ENCODE peak calls at places on chromosomes 5 and 9, in four cellular contexts. J is GM23248, S is mammary epithelial cell, Z is WERI-Rb-1. N is an unnamed sample. For H3K9me3, the result is how much of the 10 kb centered on the place peaks cover.

GRCh38 chr5:31987985-31988710 is 186.0 kb downstream of the GOLPH3 start:
- DNase-seq in Z (no peak), J (peak), S (peak), N (no peak)

GRCh38 chr5:133373121-133373870 is 239.0 kb downstream of the FSTL4 start:
- DNase-seq in Z (no peak), J (peak), S (peak), N (no peak)

GRCh38 chr5:174560861-174561260 is 163.5 kb upstream of the MSX2 start:
- DNase-seq in J (no peak), S (no peak), Z (no peak), N (no peak)

GRCh38 chr9:100474082-100474949 is 1.4 kb downstream of the TMEFF1 start:
- DNase-seq in J (no peak), S (peak), Z (peak), N (no peak)

GRCh38 chr5:14958196-14958595 is 86.6 kb upstream of the ANKH start:
- DNase-seq in S (peak), J (peak), Z (no peak), N (no peak)

GRCh38 chr9:5633243-5633642 is 4.3 kb downstream of the RIC1 start:
- DNase-seq in J (peak), Z (no peak), S (peak), N (no peak)

GRCh38 chr9:133114886-133115603 is 6.0 kb downstream of the RALGDS start:
- DNase-seq in S (no peak), J (no peak), Z (peak), N (no peak)

GRCh38 chr9:7481570-7481969 is 318.0 kb downstream of the DMAC1 start:
- DNase-seq in J (no peak), Z (no peak), S (no peak), N (no peak)

GRCh38 chr5:128273736-128274135 is 190.2 kb downstream of the SLC12A2 start:
- DNase-seq in Z (no peak), J (no peak), S (no peak), N (no peak)

GRCh38 chr5:65769539-65769938 is 47.5 kb downstream of the NLN start:
- DNase-seq in S (peak), J (peak), Z (no peak), N (no peak)

GRCh38 chr5:176609724-176610429 is at the start of gene GPRIN1:
- DNase-seq in J (peak), Z (peak), S (peak), N (peak)

GRCh38 chr5:912356-913091 is 19.8 kb downstream of the TRIP13 start:
- DNase-seq in S (peak), J (peak), Z (no peak), N (peak)

GRCh38 chr5:911601-912000 is 18.9 kb downstream of the TRIP13 start:
- DNase-seq in Z (no peak), J (no peak), S (peak), N (no peak)

GRCh38 chr5:909994-910768 is 17.5 kb downstream of the TRIP13 start:
- DNase-seq in Z (no peak), S (no peak), J (no peak), N (no peak)

GRCh38 chr5:909086-909485 is 16.4 kb downstream of the TRIP13 start:
- DNase-seq in S (peak), Z (peak), J (no peak), N (no peak)

GRCh38 chr5:910769-911160 is 18.1 kb downstream of the TRIP13 start:
- DNase-seq in S (no peak), Z (no peak), J (no peak), N (no peak)
- H3K9me3 ChIP-seq in S (under half), Z (under half), J (under half), N (under half)

GRCh38 chr5:3340471-3340870 is 255.2 kb upstream of the IRX1 start:
- DNase-seq in Z (no peak), S (no peak), J (no peak), N (no peak)

GRCh38 chr5:3339798-3340115 is 255.9 kb upstream of the IRX1 start:
- DNase-seq in S (no peak), Z (no peak), J (peak), N (no peak)

GRCh38 chr5:3342271-3343100 is 253.1 kb upstream of the IRX1 start:
- DNase-seq in S (no peak), Z (no peak), J (no peak), N (no peak)

GRCh38 chr5:3343211-3343610 is 252.4 kb upstream of the IRX1 start:
- DNase-seq in S (no peak), J (no peak), Z (no peak), N (no peak)

GRCh38 chr5:3341446-3342240 is 254.0 kb upstream of the IRX1 start:
- DNase-seq in Z (no peak), S (no peak), J (no peak), N (no peak)
- H3K9me3 ChIP-seq in Z (under half), S (under half), J (under half), N (under half)

DNA sequence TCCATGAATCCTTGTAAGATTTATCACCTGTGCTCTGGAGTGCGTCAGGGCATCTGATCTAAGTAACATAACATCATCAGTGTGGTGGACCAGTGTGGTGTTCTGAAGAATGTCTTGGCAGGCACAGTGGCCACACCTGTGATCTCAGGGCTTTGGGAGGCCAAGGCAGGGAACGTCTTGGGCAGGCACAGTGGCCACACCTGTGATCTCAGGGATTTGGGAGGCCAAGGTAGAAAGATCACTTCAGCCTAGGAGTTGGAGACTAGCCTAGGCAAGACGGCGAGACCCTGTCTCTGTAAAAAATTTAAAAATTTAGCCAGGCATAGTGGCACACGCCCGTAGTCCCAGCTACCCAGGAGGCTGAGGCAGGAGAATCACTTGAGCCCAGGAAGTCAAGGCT is 185.5 kb downstream of the CACNA1B start:
- DNase-seq in S (no peak), J (no peak), Z (no peak), N (no peak)
- H3K9me3 ChIP-seq in S (under half), J (under half), Z (under half), N (under half)

GRCh38 chr5:171310334-171310815 is 1.3 kb downstream of the TLX3 start:
- DNase-seq in S (no peak), Z (no peak), J (no peak), N (no peak)
- H3K9me3 ChIP-seq in S (under half), Z (under half), J (under half), N (under half)

GRCh38 chr9:75382126-75382525 is 293.8 kb downstream of the OSTF1 start:
- DNase-seq in J (no peak), Z (no peak), S (no peak), N (no peak)
- H3K9me3 ChIP-seq in J (under half), Z (under half), S (under half), N (under half)

DNA sequence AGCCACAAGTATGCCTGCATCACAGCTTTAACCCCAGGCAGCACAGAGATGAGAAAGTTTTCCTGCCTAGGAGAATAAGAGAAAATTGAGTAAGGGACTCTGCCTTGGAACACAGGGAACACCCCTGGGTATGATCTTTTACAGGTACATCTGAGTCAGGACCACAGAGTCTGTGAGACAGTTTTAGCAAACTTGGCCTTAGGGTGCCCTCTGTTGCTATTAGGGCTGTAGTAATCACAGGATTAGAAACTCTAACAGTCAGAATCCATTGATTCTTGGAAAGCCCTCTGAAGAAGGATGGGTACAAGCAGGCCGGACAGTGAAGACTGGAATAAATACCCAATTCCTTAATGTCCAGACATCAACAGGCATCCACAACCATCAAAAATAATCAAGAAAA is 989.5 kb upstream of the CDH9 start:
- DNase-seq in J (no peak), S (no peak), Z (no peak), N (no peak)
- H3K9me3 ChIP-seq in J (under half), S (under half), Z (under half), N (under half)

DNA sequence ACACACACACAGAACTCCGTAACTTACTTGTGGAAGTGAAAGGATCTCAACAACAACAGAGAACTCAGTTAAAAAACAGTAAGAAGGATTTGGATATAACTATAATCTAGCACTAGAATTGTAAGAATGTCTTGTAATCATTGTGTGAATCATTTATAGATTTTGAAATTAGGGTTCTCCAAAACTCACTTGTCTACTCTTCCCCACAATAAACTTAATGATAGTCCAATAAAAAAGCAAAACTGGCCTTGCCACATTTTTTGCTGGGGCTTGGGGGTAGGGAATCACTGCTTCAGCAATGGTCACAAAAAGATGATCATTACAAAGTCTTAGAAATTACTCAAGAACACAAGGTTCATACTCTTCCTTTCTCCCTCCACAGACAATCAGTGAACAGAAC is 8.8 kb downstream of the TBCA start:
- DNase-seq in S (no peak), J (no peak), Z (no peak), N (no peak)
- H3K9me3 ChIP-seq in S (under half), J (under half), Z (under half), N (under half)

N was measured in T-helper 17 cell.